ENCODE peak calls at places on chromosome 9, in five cellular contexts. X is endothelial cell, P is psoas muscle, O is cardiac muscle cell, E is brain microvascular endothelial cell. J is an unnamed sample.

GRCh38 chr9:113653746-113654604 is 190.4 kb downstream of the RGS3 start:
- DNase-seq in X (no peak), P (no peak), O (no peak), E (no peak), J (no peak)

GRCh38 chr9:129027224-129027684 is 877 bp downstream of the SH3GLB2 start:
- DNase-seq in X (no peak), P (no peak), O (no peak), E (no peak), J (no peak)

GRCh38 chr9:34262971-34263370 is 66.1 kb downstream of the KIF24 start:
- DNase-seq in X (no peak), P (no peak), O (no peak), E (no peak), J (no peak)

GRCh38 chr9:77915744-77916143 is 115.9 kb downstream of the GNAQ start:
- DNase-seq in X (no peak), P (no peak), O (no peak), E (no peak), J (no peak)

GRCh38 chr9:109182940-109183798 is 16.1 kb upstream of the FRRS1L start:
- DNase-seq in X (peak), P (no peak), O (peak), E (peak), J (peak)

GRCh38 chr9:27247756-27248155 is 49.2 kb downstream of the EQTN start:
- DNase-seq in X (peak), P (no peak), O (peak), E (peak), J (peak)

GRCh38 chr9:83935276-83935890 is 14.2 kb upstream of the KIF27 start:
- DNase-seq in X (no peak), P (no peak), O (peak), E (peak), J (no peak)

GRCh38 chr9:81416476-81417298 is 272.7 kb downstream of the TLE1 start:
- DNase-seq in X (no peak), P (no peak), O (no peak), E (no peak), J (no peak)

GRCh38 chr9:20148416-20148815 is 359.6 kb upstream of the SLC24A2 start:
- DNase-seq in X (no peak), P (no peak), O (no peak), E (no peak), J (no peak)

GRCh38 chr9:98158071-98158791 is 34.2 kb downstream of the CORO2A start:
- DNase-seq in X (no peak), P (no peak), O (no peak), E (no peak), J (no peak)

GRCh38 chr9:129487658-129488483 is 133.0 kb downstream of the C9orf50 start:
- DNase-seq in X (no peak), P (peak), O (peak), E (peak), J (peak)

GRCh38 chr9:76894198-76894597 is 11.7 kb downstream of the PRUNE2 start:
- DNase-seq in X (no peak), P (no peak), O (no peak), E (no peak), J (no peak)

GRCh38 chr9:92405770-92406169 is 1.4 kb upstream of the OGN start:
- DNase-seq in X (no peak), P (no peak), O (no peak), E (no peak), J (no peak)

GRCh38 chr9:132647355-132647754 is 22.4 kb downstream of the DDX31 start:
- DNase-seq in X (no peak), P (no peak), O (peak), E (peak), J (no peak)

GRCh38 chr9:132648283-132648682 is 21.5 kb downstream of the DDX31 start:
- DNase-seq in X (no peak), P (no peak), O (no peak), E (no peak), J (no peak)

GRCh38 chr9:132648685-132649084 is 21.1 kb downstream of the DDX31 start:
- DNase-seq in X (no peak), P (no peak), O (no peak), E (no peak), J (no peak)

GRCh38 chr9:132647806-132648205 is 22.0 kb downstream of the DDX31 start:
- DNase-seq in X (no peak), P (no peak), O (peak), E (no peak), J (no peak)

DNA sequence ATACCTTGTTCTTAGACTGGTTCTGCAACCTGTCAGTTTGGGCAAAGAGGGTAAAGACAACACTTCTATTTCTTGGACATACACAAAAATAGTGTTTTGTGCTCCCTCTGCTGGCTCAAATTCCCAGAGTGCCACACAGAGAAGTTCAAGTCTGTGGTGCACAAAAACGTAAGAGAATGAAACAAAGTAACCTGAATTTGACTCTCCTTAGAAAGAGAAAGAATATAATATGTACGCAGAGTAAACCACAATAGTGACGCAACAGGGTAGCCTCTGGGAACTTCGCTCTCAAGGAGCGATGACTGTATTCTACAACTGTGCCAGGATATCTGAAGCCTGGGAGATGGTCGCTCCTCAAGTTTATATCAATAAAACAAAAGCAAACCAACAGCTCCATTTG is 18.5 kb downstream of the DDX31 start:
- DNase-seq in X (peak), P (no peak), O (peak), E (peak), J (peak)
- TF ChIP-seq CTCF in X (peak), P (peak), O (peak), E (peak), J (peak)

DNA sequence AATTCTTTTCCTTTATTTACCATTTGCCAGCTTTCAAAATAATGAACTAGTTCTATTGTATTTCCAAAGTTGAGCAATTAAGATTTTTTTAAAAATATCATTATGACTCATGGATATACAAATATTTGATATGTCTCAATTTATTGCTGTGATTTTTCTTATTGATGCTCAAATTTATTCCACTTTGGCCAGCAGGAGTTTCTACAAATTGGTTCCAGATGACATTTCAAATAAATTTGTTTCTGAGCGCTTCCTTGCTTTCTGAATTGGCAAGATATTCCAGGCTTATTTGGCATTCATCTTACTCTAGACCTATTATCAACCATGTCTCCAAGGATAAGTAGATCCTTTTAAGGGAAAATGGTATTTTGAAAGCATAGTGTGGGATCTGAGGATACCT is 58.5 kb upstream of the TJP2 start:
- DNase-seq in X (no peak), P (no peak), O (peak), E (no peak), J (no peak)
- TF ChIP-seq CTCF in X (no peak), P (no peak), O (no peak), E (no peak), J (no peak)

GRCh38 chr9:14989811-14990210 is 79.6 kb upstream of the FREM1 start:
- DNase-seq in X (no peak), P (no peak), O (no peak), E (peak), J (no peak)
- TF ChIP-seq CTCF in X (no peak), P (no peak), O (no peak), E (no peak), J (no peak)

DNA sequence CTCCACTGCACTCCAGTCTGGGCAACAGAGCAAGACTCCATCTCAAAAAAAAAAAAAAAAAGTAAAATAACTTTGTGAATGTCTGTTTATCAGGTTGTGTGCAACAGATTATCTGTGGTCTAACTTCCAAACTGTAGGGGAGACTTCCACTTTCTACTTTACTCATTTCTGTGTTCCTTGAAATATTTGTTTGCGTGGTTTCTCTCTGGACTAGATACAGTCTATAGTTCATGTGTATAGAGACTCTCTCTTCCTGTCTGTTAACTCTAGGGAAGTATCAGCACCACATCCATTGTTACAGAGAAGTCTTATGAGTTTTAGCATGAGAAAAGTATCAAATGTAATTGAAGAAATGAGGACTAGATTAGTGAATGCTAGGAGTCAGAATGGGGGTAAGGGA is 168.3 kb downstream of the LPAR1 start:
- DNase-seq in X (no peak), P (no peak), O (no peak), E (no peak), J (no peak)
- TF ChIP-seq CTCF in X (no peak), P (no peak), O (no peak), E (no peak), J (no peak)

DNA sequence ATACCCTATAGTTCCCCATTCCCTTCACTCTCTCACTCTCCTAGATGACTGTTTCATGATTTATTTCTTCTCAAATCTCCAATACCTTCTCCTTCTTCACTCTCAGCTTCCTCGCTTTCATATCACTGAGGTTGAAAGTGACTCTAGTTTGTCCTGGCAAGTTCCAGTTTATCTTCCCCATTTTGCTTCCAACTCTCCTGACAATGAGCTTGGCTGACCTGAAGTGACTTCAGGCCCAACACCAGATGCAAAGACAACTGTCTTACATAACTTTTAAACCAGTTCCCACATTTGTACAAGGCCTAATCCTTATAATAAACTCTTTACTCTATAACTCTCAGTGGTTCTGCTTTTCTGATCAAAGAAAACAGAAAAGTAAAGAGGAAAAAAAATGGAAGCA is 21.9 kb downstream of the GNG10 start:
- DNase-seq in X (no peak), P (no peak), O (no peak), E (no peak), J (no peak)
- TF ChIP-seq CTCF in X (no peak), P (no peak), O (no peak), E (no peak), J (no peak)

DNA sequence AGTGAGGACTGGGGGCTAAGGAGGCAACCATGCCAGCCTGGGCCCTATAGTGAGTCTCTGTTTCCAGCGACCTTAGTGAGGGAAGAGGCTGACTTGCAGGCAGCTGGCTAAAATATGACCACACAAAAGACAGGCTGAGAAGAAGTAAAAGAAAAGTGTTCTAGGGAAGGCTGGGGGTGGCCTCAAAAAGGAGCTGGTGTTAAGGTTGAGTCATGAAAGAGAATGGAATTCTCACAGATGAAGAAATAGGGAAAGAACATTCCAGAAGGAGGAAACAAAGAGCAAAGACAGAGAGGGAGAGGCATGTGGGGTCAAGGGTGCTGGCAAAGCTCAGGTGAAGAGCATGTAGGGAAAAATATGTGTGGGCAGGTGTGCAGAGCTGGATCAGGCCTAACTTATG is 302.7 kb upstream of the RFX3 start:
- DNase-seq in X (no peak), P (no peak), O (peak), E (peak), J (no peak)
- TF ChIP-seq CTCF in X (no peak), P (no peak), O (no peak), E (no peak), J (no peak)

GRCh38 chr9:100697339-100697738 is 119.5 kb downstream of the CAVIN4 start:
- DNase-seq in X (no peak), P (no peak), O (no peak), E (no peak), J (no peak)

DNA sequence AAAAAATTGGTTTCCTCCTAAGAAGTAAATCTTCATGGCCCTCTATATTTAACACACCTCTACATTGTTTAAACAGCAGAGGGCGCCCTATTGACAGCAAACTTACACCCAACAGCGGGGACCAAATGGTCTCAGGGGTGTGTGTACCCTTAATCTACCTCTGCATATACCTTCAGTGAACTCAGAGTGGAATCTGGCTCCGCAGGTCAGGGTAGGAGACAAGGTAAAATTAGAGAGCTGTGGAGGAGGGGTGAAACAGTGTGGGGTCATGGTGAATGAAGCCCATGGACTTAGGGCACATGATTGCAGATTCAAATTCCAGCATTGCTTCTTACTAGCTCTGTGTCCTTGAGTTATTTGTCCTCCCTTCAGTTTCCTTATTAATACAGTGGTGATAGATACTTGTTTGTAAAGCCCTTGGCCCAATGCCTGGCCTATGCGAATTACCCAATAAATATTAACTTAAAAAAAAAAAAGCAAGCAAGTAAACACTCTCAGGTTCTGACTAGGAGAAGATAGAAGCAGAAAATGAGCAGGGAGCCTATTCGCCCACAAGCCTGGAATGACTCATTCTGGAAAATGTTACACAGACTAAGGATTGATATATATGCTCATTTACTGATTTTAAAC is 122.9 kb downstream of the CAVIN4 start:
- DNase-seq in X (peak), P (no peak), O (peak), E (no peak), J (peak)
- TF ChIP-seq CTCF in X (peak), P (peak), O (peak), E (peak), J (peak)

DNA sequence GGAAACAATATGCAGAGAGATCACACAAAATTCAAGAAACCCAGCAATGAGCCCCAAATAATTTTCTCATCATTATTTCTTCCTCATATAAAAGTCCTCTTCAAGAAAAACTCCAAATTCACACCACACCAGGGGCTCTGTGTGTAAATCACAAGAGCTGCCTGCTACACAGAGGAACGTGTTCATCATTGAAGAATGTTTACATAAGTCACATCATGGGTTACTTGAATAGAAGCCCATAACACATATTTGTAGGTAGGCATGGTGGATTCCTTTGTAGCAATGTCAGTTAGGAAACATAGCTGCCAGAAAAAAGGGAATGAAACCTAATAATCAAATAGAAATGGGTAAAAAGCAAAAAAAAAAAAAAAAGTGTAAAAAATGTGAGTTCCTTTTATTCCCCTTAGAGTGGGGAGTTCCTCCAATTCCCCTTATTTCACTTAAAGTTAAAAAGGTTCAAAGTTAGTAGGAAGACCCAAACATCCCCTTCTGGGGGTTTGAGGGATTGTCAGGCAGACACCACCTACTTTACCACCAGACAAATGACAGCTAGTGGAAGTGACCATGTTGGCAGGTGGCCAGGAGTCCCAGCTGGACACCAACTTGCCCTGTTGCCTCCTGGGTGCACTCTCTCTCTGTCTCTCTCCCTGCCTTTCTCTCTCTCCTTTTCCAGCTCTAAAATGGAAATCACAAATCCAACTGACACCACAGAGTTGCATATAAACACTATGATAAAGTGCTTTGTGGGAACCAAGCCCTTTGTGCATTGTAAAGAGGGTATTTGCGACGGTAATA is 307.9 kb upstream of the TLE4 start:
- DNase-seq in X (no peak), P (no peak), O (no peak), E (peak), J (no peak)
- TF ChIP-seq CTCF in X (no peak), P (no peak), O (no peak), E (no peak), J (no peak)

J was measured in neural crest cell.